ENCODE peak calls at places on chromosome 18, in four cellular contexts. I, Y, A and H are unnamed samples.

GRCh38 chr18:70132999-70133398 is 72.5 kb downstream of the RTTN start:
- DNase-seq in I (no peak), Y (no peak), A (no peak), H (no peak)

GRCh38 chr18:3305933-3306332 is 44.0 kb downstream of the MYL12B start:
- DNase-seq in I (no peak), Y (peak), A (no peak), H (no peak)

GRCh38 chr18:69948919-69949537 is 1.4 kb upstream of the CD226 start:
- DNase-seq in I (no peak), Y (no peak), A (peak), H (no peak)

GRCh38 chr18:35506024-35506712 is 8.4 kb upstream of the INO80C start:
- DNase-seq in I (peak), Y (no peak), A (no peak), H (no peak)

GRCh38 chr18:21463718-21464117 is 136.8 kb downstream of the ESCO1 start:
- DNase-seq in I (no peak), Y (no peak), A (no peak), H (no peak)

GRCh38 chr18:50151876-50152275 is 43.1 kb downstream of the MYO5B start:
- DNase-seq in I (no peak), Y (no peak), A (no peak), H (no peak)

GRCh38 chr18:57666818-57667497 is 45.3 kb upstream of the NARS1 start:
- DNase-seq in I (no peak), Y (peak), A (no peak), H (no peak)

GRCh38 chr18:35282353-35282752 is 7.7 kb downstream of the ZSCAN30 start:
- DNase-seq in I (no peak), Y (peak), A (no peak), H (no peak)

GRCh38 chr18:9850297-9850696 is 35.5 kb upstream of the TXNDC2 start:
- DNase-seq in I (no peak), Y (no peak), A (no peak), H (no peak)

GRCh38 chr18:63320690-63321265 is 1.2 kb upstream of the BCL2 start:
- DNase-seq in I (peak), Y (no peak), A (no peak), H (peak)

GRCh38 chr18:33844232-33844631 is 266.2 kb downstream of the ASXL3 start:
- DNase-seq in I (no peak), Y (no peak), A (no peak), H (no peak)

GRCh38 chr18:42113529-42114191 is 158.6 kb downstream of the PIK3C3 start:
- DNase-seq in I (no peak), Y (no peak), A (no peak), H (no peak)

GRCh38 chr18:74534150-74534969 is at the start of gene CNDP1:
- DNase-seq in I (no peak), Y (no peak), A (no peak), H (no peak)

GRCh38 chr18:78735131-78736014 is 244.2 kb upstream of the SALL3 start:
- DNase-seq in I (no peak), Y (no peak), A (no peak), H (no peak)

GRCh38 chr18:32303400-32303799 is 113.6 kb downstream of the MEP1B start:
- DNase-seq in I (no peak), Y (no peak), A (no peak), H (no peak)

GRCh38 chr18:5195656-5196055 is 1.4 kb downstream of the AKAIN1 start:
- DNase-seq in I (no peak), Y (no peak), A (no peak), H (no peak)

GRCh38 chr18:39596891-39597290 is 2031.3 kb upstream of the CELF4 start:
- DNase-seq in I (no peak), Y (no peak), A (no peak), H (no peak)

GRCh38 chr18:79657342-79657996 is 22.1 kb upstream of the CTDP1 start:
- DNase-seq in I (no peak), Y (no peak), A (no peak), H (no peak)

GRCh38 chr18:37529863-37530262 is 35.7 kb downstream of the CELF4 start:
- DNase-seq in I (no peak), Y (no peak), A (no peak), H (no peak)

GRCh38 chr18:63162271-63163014 is 157.1 kb downstream of the BCL2 start:
- DNase-seq in I (no peak), Y (no peak), A (no peak), H (peak)

GRCh38 chr18:42174909-42175308 is 219.9 kb downstream of the PIK3C3 start:
- DNase-seq in I (no peak), Y (no peak), A (no peak), H (no peak)

DNA sequence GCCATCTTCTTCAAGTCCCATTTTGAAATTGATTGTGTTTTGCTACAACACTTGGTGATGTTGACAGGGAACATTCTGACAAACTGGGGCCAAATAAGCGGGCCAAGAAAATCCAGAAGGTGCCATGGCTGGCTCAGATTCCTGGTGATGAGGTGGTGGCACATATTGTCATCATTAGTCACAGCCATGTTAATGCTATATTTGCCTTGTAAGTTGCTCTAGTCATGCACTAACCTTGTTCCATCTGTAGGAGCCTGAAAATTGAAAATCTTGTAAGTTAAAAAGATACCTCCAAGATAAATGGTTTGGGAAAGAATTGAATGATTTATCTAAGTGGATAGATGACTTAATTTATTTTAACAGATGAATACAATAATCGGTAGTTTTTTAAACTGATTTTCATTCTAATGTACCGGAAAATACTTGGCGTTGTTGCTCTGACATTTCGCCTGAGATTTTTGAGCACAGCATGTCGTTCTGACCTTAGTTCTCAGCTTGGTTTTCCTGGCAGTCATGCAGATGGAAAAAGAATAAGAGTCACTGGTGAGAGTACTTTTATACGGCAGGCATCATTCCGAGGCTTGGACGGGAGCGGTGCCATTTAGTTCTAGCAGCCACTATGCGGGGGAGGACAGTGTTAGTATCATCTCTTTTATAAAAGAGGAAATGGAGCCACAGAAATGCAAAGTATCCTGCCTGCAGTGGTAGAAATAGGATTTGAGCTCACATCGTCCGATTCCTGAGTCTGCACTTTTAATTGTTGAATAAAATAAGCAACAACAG is 133.9 kb downstream of the ZNF532 start:
- DNase-seq in I (no peak), Y (no peak), A (peak), H (no peak)
- TF ChIP-seq CTCF in I (no peak), Y (no peak), A (peak), H (no peak)

GRCh38 chr18:76475450-76476203 is 19.4 kb downstream of the ZNF516 start:
- DNase-seq in I (no peak), Y (no peak), A (no peak), H (no peak)
- TF ChIP-seq CTCF in I (no peak), Y (peak), A (no peak), H (no peak)

GRCh38 chr18:25672490-25672889 is 320.5 kb upstream of the ZNF521 start:
- DNase-seq in I (no peak), Y (no peak), A (no peak), H (no peak)
- TF ChIP-seq CTCF in I (no peak), Y (no peak), A (no peak), H (no peak)

DNA sequence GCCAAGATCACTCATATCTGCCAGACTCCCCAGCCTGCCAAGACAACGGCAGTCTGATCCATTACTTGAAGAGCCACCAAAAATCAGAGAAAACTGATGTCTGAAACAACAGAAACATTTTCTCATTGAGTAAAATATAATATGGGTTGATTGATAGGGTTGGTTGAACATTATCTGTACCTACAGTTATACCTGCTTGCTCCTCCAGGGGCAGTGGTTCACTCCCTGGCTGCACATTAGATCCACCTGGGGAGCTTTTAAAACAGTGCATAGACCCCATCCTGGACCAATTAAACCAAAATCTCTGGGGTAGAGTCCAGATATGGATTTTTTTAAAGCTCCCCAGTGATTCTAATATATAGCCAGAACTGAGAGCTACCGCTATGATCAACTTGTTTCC is 43.6 kb upstream of the SLC14A2 start:
- DNase-seq in I (no peak), Y (no peak), A (no peak), H (no peak)
- TF ChIP-seq CTCF in I (no peak), Y (no peak), A (peak), H (no peak)